ENCODE peak calls at places on chromosomes 16 and 17, in four cellular contexts. Q is spleen, R is AG09309, O is A172. S is an unnamed sample.
A peak's percentile ranks its signal among the peaks of the same experiment; 100 is the strongest.

GRCh38 chr16:79532785-79533184 is 67.8 kb downstream of the MAF start:
- DNase-seq in O (peak; percentile 3), R (no peak), Q (no peak), S (peak; percentile 9)

GRCh38 chr16:83482545-83483162 is 325.1 kb upstream of the HSBP1 start:
- DNase-seq in O (no peak), R (no peak), Q (no peak), S (no peak)

GRCh38 chr17:79931517-79932309 is 92.5 kb upstream of the CBX4 start:
- DNase-seq in R (no peak), O (peak; percentile 48), Q (no peak), S (peak; percentile 32)

GRCh38 chr16:75948441-75948840 is 222.2 kb upstream of the CPHXL start:
- DNase-seq in Q (no peak), R (no peak), O (no peak), S (no peak)

GRCh38 chr16:66359012-66359411 is 7.5 kb upstream of the CDH5 start:
- DNase-seq in O (peak; percentile 84), Q (peak; percentile 44), R (peak; percentile 38), S (peak; percentile 48)

GRCh38 chr16:85819245-85819644 is 19.8 kb downstream of the COX4I1 start:
- DNase-seq in O (peak; percentile 84), Q (peak; percentile 93), R (peak; percentile 27), S (peak; percentile 64)

GRCh38 chr17:62916684-62917571 is 49.1 kb upstream of the TANC2 start:
- DNase-seq in R (no peak), Q (no peak), O (no peak), S (no peak)

GRCh38 chr16:66168777-66169176 is 197.7 kb upstream of the CDH5 start:
- DNase-seq in O (no peak), Q (no peak), R (no peak), S (no peak)

GRCh38 chr16:4682616-4683254 is 10.6 kb upstream of the NUDT16L1 start:
- DNase-seq in O (peak; percentile 45), Q (peak; percentile 87), R (no peak), S (peak; percentile 44)

GRCh38 chr17:81552244-81553017 is at the start of gene FAAP100:
- DNase-seq in O (peak; percentile 54), Q (peak; percentile 95), R (no peak), S (peak; percentile 85)

GRCh38 chr17:1420981-1421380 is 21.0 kb upstream of the YWHAE start:
- DNase-seq in O (no peak), Q (no peak), R (no peak), S (no peak)

GRCh38 chr16:67101683-67102082 is 8.1 kb upstream of the PHAF1 start:
- DNase-seq in O (peak; percentile 43), Q (no peak), R (no peak), S (no peak)

GRCh38 chr16:49455181-49455990 is 81.8 kb downstream of the C16orf78 start:
- DNase-seq in O (no peak), R (no peak), Q (peak; percentile 56), S (no peak)

GRCh38 chr16:53922805-53923645 is 219.1 kb downstream of the FTO start:
- DNase-seq in Q (no peak), O (no peak), R (no peak), S (no peak)

GRCh38 chr17:823501-823902 is 41.3 kb downstream of the MRM3 start:
- DNase-seq in O (no peak), R (no peak), Q (no peak), S (no peak)

GRCh38 chr16:19872179-19872863 is 12.3 kb downstream of the GPRC5B start:
- DNase-seq in R (no peak), O (no peak), Q (no peak), S (no peak)

GRCh38 chr17:33596904-33597303 is 303.8 kb upstream of the ASIC2 start:
- DNase-seq in R (no peak), O (no peak), Q (no peak), S (no peak)

GRCh38 chr16:17277981-17278381 is 192.8 kb downstream of the XYLT1 start:
- DNase-seq in Q (no peak), O (no peak), R (no peak), S (no peak)

S was measured in mammary epithelial cell.